ENCODE peak calls at places on chromosome 6, in five cellular contexts. S is cardiac muscle cell; Q is CD8-positive, alpha-beta T cell; K is foreskin fibroblast; V is A673. A is an unnamed sample.

GRCh38 chr6:54255881-54256280 is 52.4 kb upstream of the TINAG start:
- DNase-seq in S (peak; percentile 45), Q (no peak), K (no peak), V (no peak), A (peak; percentile 16)

GRCh38 chr6:92274588-92274987 is 1144.8 kb downstream of the EPHA7 start:
- DNase-seq in S (no peak), Q (no peak), K (no peak), V (no peak), A (no peak)

GRCh38 chr6:3630258-3630828 is 121.2 kb downstream of the PXDC1 start:
- DNase-seq in S (no peak), Q (no peak), K (no peak), V (no peak), A (no peak)

GRCh38 chr6:86357877-86358276 is 579.5 kb upstream of the HTR1E start:
- DNase-seq in S (peak; percentile 45), Q (no peak), K (no peak), V (no peak), A (no peak)

GRCh38 chr6:117605169-117605826 is 3.0 kb upstream of the GOPC start:
- DNase-seq in S (peak; percentile 68), Q (no peak), K (peak; percentile 87), V (peak; percentile 72), A (peak; percentile 79)

GRCh38 chr6:89035252-89036106 is 45.1 kb upstream of the PNRC1 start:
- DNase-seq in S (peak; percentile 54), Q (no peak), K (peak; percentile 95), V (peak; percentile 77), A (peak; percentile 91)

GRCh38 chr6:170090561-170090960 is 200.3 kb downstream of the DLL1 start:
- DNase-seq in S (no peak), Q (peak; percentile 21), K (no peak), V (no peak), A (no peak)

GRCh38 chr6:134128146-134128545 is 75.7 kb upstream of the SLC2A12 start:
- DNase-seq in S (no peak), Q (no peak), K (no peak), V (no peak), A (no peak)

GRCh38 chr6:5490495-5491069 is 229.3 kb downstream of the FARS2 start:
- DNase-seq in S (no peak), Q (no peak), K (no peak), V (no peak), A (no peak)

GRCh38 chr6:19837511-19838441 is 606 bp downstream of the ID4 start:
- DNase-seq in S (peak; percentile 66), Q (no peak), K (peak; percentile 59), V (peak; percentile 68), A (peak; percentile 37)

GRCh38 chr6:16544006-16544405 is 217.3 kb downstream of the ATXN1 start:
- DNase-seq in S (peak; percentile 69), Q (no peak), K (peak; percentile 79), V (no peak), A (peak; percentile 21)

GRCh38 chr6:5099537-5099936 is 14.4 kb downstream of the PPP1R3G start:
- DNase-seq in S (no peak), Q (no peak), K (no peak), V (no peak), A (no peak)

GRCh38 chr6:4356899-4357659 is 221.7 kb upstream of the ECI2 start:
- DNase-seq in S (no peak), Q (no peak), K (no peak), V (no peak), A (no peak)

GRCh38 chr6:22401206-22401605 is 104.4 kb upstream of the PRL start:
- DNase-seq in S (no peak), Q (no peak), K (no peak), V (no peak), A (no peak)

GRCh38 chr6:158207452-158207788 is 39.3 kb downstream of the GTF2H5 start:
- DNase-seq in S (no peak), Q (no peak), K (peak; percentile 28), V (no peak), A (peak; percentile 52)

GRCh38 chr6:45930419-45931059 is 85.1 kb downstream of the CLIC5 start:
- DNase-seq in S (peak; percentile 80), Q (peak; percentile 73), K (peak; percentile 74), V (peak; percentile 68), A (peak; percentile 71)

GRCh38 chr6:137705166-137706064 is 161.6 kb upstream of the TNFAIP3 start:
- DNase-seq in S (peak; percentile 77), Q (peak; percentile 75), K (peak; percentile 87), V (peak; percentile 65), A (peak; percentile 61)

GRCh38 chr6:148906386-148906785 is 159.6 kb downstream of the UST start:
- DNase-seq in S (no peak), Q (no peak), K (no peak), V (no peak), A (no peak)

GRCh38 chr6:155147958-155148663 is 115.7 kb upstream of the CLDN20 start:
- DNase-seq in S (no peak), Q (no peak), K (no peak), V (no peak), A (no peak)

GRCh38 chr6:111837007-111837406 is 36.2 kb downstream of the FYN start:
- DNase-seq in S (no peak), Q (no peak), K (no peak), V (no peak), A (no peak)

GRCh38 chr6:143655541-143655940 is 22.2 kb upstream of the PHACTR2 start:
- DNase-seq in S (no peak), Q (no peak), K (no peak), V (no peak), A (no peak)

GRCh38 chr6:157891544-157892362 is 68.7 kb downstream of the SNX9 start:
- DNase-seq in S (no peak), Q (no peak), K (no peak), V (no peak), A (no peak)

GRCh38 chr6:32882879-32883250 is 28.9 kb downstream of the PSMB9 start:
- DNase-seq in S (no peak), Q (no peak), K (peak; percentile 76), V (no peak), A (no peak)

DNA sequence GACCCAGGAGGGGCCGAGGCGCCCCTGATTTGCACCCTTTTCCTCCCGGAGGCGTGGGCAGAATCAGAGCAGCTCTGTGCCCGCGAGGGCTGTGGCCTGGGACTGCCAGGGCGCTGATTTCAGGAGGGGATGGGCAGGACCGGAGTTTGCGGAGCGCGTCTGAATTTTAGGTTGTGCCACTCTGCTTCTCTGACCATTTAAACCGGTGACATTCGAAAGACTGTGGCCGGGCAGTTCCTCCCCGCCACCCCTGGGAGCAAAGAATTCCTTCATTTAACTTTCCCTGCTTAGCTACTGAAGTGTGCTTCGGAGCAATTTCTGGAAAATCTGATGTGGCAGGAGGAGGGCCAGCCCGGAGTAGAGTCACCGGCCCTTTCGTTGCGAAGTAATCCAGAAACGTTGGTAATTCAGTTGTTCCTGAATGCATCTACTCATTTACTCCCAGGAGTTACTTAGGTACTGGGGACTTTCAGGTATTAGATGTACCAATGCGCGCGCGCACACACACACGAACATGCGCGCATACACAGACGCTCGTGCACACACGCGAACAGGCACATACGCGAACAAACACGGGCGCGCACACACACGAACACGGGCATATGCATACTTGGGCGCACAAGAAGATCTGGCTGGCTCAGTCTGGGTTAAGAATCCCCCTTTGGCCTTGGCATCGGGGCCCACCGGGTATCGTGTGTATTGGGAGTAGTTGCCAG is 576 bp downstream of the CCDC170 start:
- DNase-seq in S (peak; percentile 32), Q (no peak), K (peak; percentile 61), V (peak; percentile 53), A (peak; percentile 53)
- H3K4me3 ChIP-seq in S (peak overlapping the region; percentile 82), Q (peak overlapping the region; percentile 27), K (peak overlapping the region; percentile 60), V (peak overlapping the region; percentile 63), A (peak overlapping the region; percentile 57)

GRCh38 chr6:97067045-97067444 is 142.5 kb downstream of the KLHL32 start:
- DNase-seq in S (no peak), Q (no peak), K (no peak), V (no peak), A (no peak)

GRCh38 chr6:97069363-97069762 is 144.8 kb downstream of the KLHL32 start:
- DNase-seq in S (no peak), Q (no peak), K (no peak), V (no peak), A (no peak)

GRCh38 chr6:97066056-97066455 is 141.5 kb downstream of the KLHL32 start:
- DNase-seq in S (no peak), Q (no peak), K (no peak), V (no peak), A (no peak)

GRCh38 chr6:97064578-97064977 is 140.1 kb downstream of the KLHL32 start:
- DNase-seq in S (no peak), Q (no peak), K (no peak), V (no peak), A (no peak)

DNA sequence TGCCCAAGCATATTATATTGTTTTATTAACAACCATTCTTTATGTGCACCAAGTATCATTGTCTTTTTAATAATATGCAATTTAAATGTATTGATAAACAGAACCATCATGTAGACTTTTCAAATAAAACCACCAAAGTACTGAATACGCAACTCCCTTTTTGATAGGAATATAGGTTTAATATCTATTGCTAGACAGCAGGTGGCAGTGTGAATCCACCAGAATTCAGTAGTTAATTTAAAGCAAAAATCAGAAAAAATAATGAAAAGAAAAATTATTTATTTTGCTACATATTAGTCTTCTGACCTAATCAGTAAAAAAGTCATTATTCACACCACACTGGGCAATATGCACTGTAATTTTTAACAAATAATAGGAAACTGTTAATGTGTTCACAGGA is 143.7 kb downstream of the KLHL32 start:
- DNase-seq in S (peak; percentile 23), Q (no peak), K (peak; percentile 50), V (peak; percentile 65), A (peak; percentile 46)
- TF ChIP-seq CTCF in S (peak; percentile 53), Q (peak; percentile 34), K (peak; percentile 31), V (peak; percentile 71), A (peak; percentile 48)

DNA sequence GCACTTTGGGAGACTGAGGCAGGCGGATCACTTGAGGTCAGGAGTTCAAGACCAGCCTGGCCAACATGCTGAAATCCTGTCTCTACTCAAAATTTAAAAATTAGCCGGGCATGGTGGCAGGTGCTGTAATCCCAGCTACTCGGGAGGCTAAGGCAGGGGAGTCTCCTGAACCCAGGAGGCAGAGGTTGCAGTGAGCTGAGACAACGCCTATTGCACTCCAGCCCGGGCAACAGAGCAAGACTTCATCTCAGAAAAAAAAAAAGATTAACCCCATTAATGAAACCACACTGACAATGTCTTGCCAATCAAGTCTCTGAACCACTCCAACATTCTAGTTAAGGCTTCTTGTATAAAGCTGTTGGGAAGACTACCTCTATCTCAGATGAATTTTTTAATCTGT is 4.0 kb downstream of the PREP start:
- DNase-seq in S (no peak), Q (no peak), K (no peak), V (no peak), A (no peak)
- H3K4me3 ChIP-seq in S (no peak overlapping the region), Q (no peak overlapping the region), K (no peak overlapping the region), V (no peak overlapping the region), A (no peak overlapping the region)

DNA sequence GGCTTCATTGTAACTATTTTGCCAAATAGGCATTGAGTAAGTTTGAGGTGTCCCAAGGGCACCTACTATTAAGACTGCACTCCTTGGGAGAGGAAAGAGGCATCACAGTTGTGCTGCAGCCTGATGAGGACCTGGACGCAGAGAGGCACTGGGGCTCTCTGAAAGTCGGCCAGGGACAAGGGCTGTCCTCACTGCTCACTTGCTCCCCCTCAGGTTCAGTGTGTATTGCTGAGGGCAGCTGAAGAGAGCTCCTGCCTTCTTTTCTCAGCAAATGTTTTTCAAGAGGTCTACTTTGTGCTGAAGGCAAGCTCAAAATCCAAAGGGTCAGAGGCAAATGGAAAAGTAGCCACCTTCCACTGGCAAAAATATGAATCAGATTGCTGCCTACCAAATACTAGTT is 331.8 kb downstream of the RIMS1 start:
- DNase-seq in S (peak; percentile 76), Q (no peak), K (peak; percentile 36), V (peak; percentile 23), A (peak; percentile 26)
- TF ChIP-seq CTCF in S (peak; percentile 58), Q (no peak), K (peak; percentile 58), V (peak; percentile 46), A (peak; percentile 62)

A was measured in astrocyte of the spinal cord.